ENCODE peak calls at places on chromosomes 3 and 15, in ten cellular contexts. O is SJSA1; D is cardiac fibroblast; W is activated CD4-positive, alpha-beta T cell treated with anti-CD3 and anti-CD28 coated beads, Interleukin-2, amount 50 U/mL, for 48 hours; F is psoas muscle; R is gastrocnemius medialis; T is iPS-NIHi11; P is activated CD8-positive, alpha-beta memory T cell treated with anti-CD3 and anti-CD28 coated beads for 4 hours; N is fibroblast of the aortic adventitia; Q is dorsolateral prefrontal cortex. X is an unnamed sample.

GRCh38 chr3:185089343-185089742 is 63.5 kb downstream of the C3orf70 start:
- DNase-seq in O (no peak), D (peak; percentile 33), W (no peak), F (no peak), R (no peak), T (no peak), P (no peak), N (no peak), Q (no peak), X (no peak)

GRCh38 chr15:54604963-54605362 is 591.8 kb downstream of the RSL24D1 start:
- DNase-seq in O (no peak), D (no peak), W (no peak), F (no peak), R (no peak), T (peak; percentile 11), P (no peak), N (no peak), Q (no peak), X (no peak)

GRCh38 chr3:146128179-146128578 is 32.8 kb downstream of the PLOD2 start:
- DNase-seq in O (no peak), D (no peak), W (no peak), F (no peak), R (no peak), T (no peak), P (no peak), N (no peak), Q (no peak), X (no peak)

GRCh38 chr3:149330609-149331008 is 2.8 kb downstream of the TM4SF18 start:
- DNase-seq in O (no peak), D (peak; percentile 27), W (no peak), F (no peak), R (no peak), T (no peak), P (no peak), N (peak; percentile 13), Q (no peak), X (no peak)

GRCh38 chr3:165206454-165207266 is 10.5 kb upstream of the SLITRK3 start:
- DNase-seq in O (peak; percentile 22), D (peak; percentile 79), W (peak; percentile 47), F (peak; percentile 78), R (peak; percentile 58), T (peak; percentile 72), P (no peak), N (peak; percentile 72), Q (peak; percentile 72), X (peak; percentile 73)

GRCh38 chr3:141913150-141913811 is 36.8 kb downstream of the ATP1B3 start:
- DNase-seq in O (peak; percentile 47), D (peak; percentile 81), W (peak; percentile 53), F (no peak), R (no peak), T (peak; percentile 56), P (peak; percentile 19), N (peak; percentile 78), Q (no peak), X (peak; percentile 56)

GRCh38 chr3:36434682-36435426 is 54.5 kb downstream of the STAC start:
- DNase-seq in O (no peak), D (peak; percentile 54), W (no peak), F (no peak), R (no peak), T (no peak), P (no peak), N (peak; percentile 65), Q (no peak), X (no peak)

GRCh38 chr3:132641837-132642538 is 17.6 kb downstream of the ACAD11 start:
- DNase-seq in O (peak; percentile 25), D (peak; percentile 78), W (no peak), F (no peak), R (no peak), T (peak; percentile 57), P (no peak), N (peak; percentile 86), Q (no peak), X (peak; percentile 49)

GRCh38 chr3:29186982-29187718 is 93.7 kb upstream of the RBMS3 start:
- DNase-seq in O (peak; percentile 74), D (peak; percentile 94), W (no peak), F (no peak), R (no peak), T (no peak), P (no peak), N (peak; percentile 72), Q (no peak), X (no peak)

GRCh38 chr15:62739507-62739906 is 303.0 kb upstream of the TPM1 start:
- DNase-seq in O (peak; percentile 39), D (peak; percentile 61), W (no peak), F (no peak), R (no peak), T (no peak), P (no peak), N (peak; percentile 67), Q (no peak), X (no peak)

GRCh38 chr15:92079047-92079446 is 225.5 kb downstream of the SLCO3A1 start:
- DNase-seq in O (no peak), D (peak; percentile 22), W (peak; percentile 52), F (no peak), R (no peak), T (peak; percentile 46), P (no peak), N (no peak), Q (no peak), X (no peak)

GRCh38 chr3:74089854-74090253 is 465.1 kb upstream of the PDZRN3 start:
- DNase-seq in O (no peak), D (no peak), W (no peak), F (no peak), R (no peak), T (no peak), P (no peak), N (no peak), Q (no peak), X (no peak)

GRCh38 chr3:104437131-104437750 is 929.5 kb upstream of the ALCAM start:
- DNase-seq in O (no peak), D (peak; percentile 70), W (no peak), F (no peak), R (no peak), T (peak; percentile 11), P (no peak), N (peak; percentile 77), Q (no peak), X (peak; percentile 25)

GRCh38 chr3:127792664-127793292 is 29.5 kb downstream of the MGLL start:
- DNase-seq in O (peak; percentile 82), D (peak; percentile 99), W (no peak), F (peak; percentile 81), R (peak; percentile 74), T (no peak), P (no peak), N (peak; percentile 98), Q (no peak), X (no peak)

GRCh38 chr3:142968319-142968718 is 4.8 kb upstream of the PAQR9 start:
- DNase-seq in O (no peak), D (no peak), W (no peak), F (no peak), R (no peak), T (no peak), P (no peak), N (no peak), Q (no peak), X (no peak)

GRCh38 chr3:132256984-132257383 is 60.2 kb upstream of the ACP3 start:
- DNase-seq in O (no peak), D (peak; percentile 79), W (no peak), F (no peak), R (no peak), T (peak; percentile 38), P (no peak), N (peak; percentile 62), Q (no peak), X (peak; percentile 40)

GRCh38 chr3:157312366-157312745 is 124.3 kb upstream of the PTX3 start:
- DNase-seq in O (no peak), D (no peak), W (no peak), F (no peak), R (no peak), T (no peak), P (no peak), N (no peak), Q (no peak), X (no peak)

GRCh38 chr15:60326824-60327654 is 70.7 kb downstream of the ANXA2 start:
- DNase-seq in O (peak; percentile 55), D (peak; percentile 78), W (peak; percentile 7), F (no peak), R (no peak), T (peak; percentile 51), P (no peak), N (peak; percentile 76), Q (no peak), X (no peak)

GRCh38 chr15:29759596-29759995 is 62.7 kb downstream of the TJP1 start:
- DNase-seq in O (no peak), D (no peak), W (no peak), F (no peak), R (no peak), T (no peak), P (no peak), N (no peak), Q (no peak), X (no peak)

GRCh38 chr3:193911784-193912183 is 224.2 kb upstream of the HES1 start:
- DNase-seq in O (no peak), D (no peak), W (no peak), F (no peak), R (no peak), T (no peak), P (no peak), N (no peak), Q (no peak), X (no peak)

GRCh38 chr3:37324752-37325407 is 150.5 kb upstream of the LRRFIP2 start:
- DNase-seq in O (no peak), D (peak; percentile 50), W (no peak), F (no peak), R (no peak), T (no peak), P (no peak), N (peak; percentile 89), Q (no peak), X (no peak)

GRCh38 chr3:179544981-179545645 is 17.6 kb upstream of the ACTL6A start:
- DNase-seq in O (peak; percentile 93), D (peak; percentile 88), W (no peak), F (no peak), R (no peak), T (no peak), P (no peak), N (peak; percentile 68), Q (no peak), X (no peak)

GRCh38 chr3:79515072-79515471 is 252.7 kb downstream of the ROBO1 start:
- DNase-seq in O (no peak), D (peak; percentile 55), W (no peak), F (no peak), R (no peak), T (no peak), P (no peak), N (peak; percentile 77), Q (no peak), X (no peak)

GRCh38 chr15:65979316-65979715 is 110.0 kb downstream of the RAB11A start:
- DNase-seq in O (no peak), D (peak; percentile 20), W (no peak), F (no peak), R (no peak), T (no peak), P (no peak), N (no peak), Q (no peak), X (no peak)

GRCh38 chr15:23869391-23869790 is 182.3 kb upstream of the NDN start:
- DNase-seq in O (no peak), D (no peak), W (no peak), F (peak; percentile 17), R (no peak), T (peak; percentile 73), P (no peak), N (no peak), Q (no peak), X (peak; percentile 27)

GRCh38 chr3:140917769-140918168 is 23.9 kb upstream of the SLC25A36 start:
- DNase-seq in O (no peak), D (no peak), W (no peak), F (no peak), R (no peak), T (no peak), P (no peak), N (no peak), Q (no peak), X (no peak)

GRCh38 chr3:48084929-48085328 is 68.7 kb upstream of the MAP4 start:
- DNase-seq in O (no peak), D (no peak), W (no peak), F (no peak), R (no peak), T (no peak), P (no peak), N (no peak), Q (no peak), X (no peak)

GRCh38 chr15:22839046-22839705 is 710 bp downstream of the NIPA2 start:
- DNase-seq in O (peak; percentile 31), D (peak; percentile 25), W (no peak), F (no peak), R (no peak), T (peak; percentile 22), P (no peak), N (peak; percentile 24), Q (no peak), X (no peak)

X was measured in HEK293T.